ENCODE peak calls at places on chromosomes 5 and 9, in eight cellular contexts. One of them, this sample, is unnamed.

GRCh38 chr5:163773181-163773580 is 267.8 kb downstream of the MAT2B start:
- DNase-seq in Peyer's patch: no peak
- DNase-seq in right lobe of liver: no peak
- DNase-seq in tibial artery: no peak
- DNase-seq in tibial nerve: no peak
- DNase-seq in H9: no peak
- DNase-seq in left ventricle myocardium inferior: no peak
- DNase-seq in lower lobe of right lung: no peak
- DNase-seq in this sample: no peak

GRCh38 chr5:113052041-113052795 is 75.6 kb downstream of the DCP2 start:
- DNase-seq in left ventricle myocardium inferior: no peak
- DNase-seq in right lobe of liver: no peak
- DNase-seq in tibial nerve: no peak
- DNase-seq in lower lobe of right lung: no peak
- DNase-seq in tibial artery: no peak
- DNase-seq in Peyer's patch: no peak
- DNase-seq in H9: no peak
- DNase-seq in this sample: no peak

GRCh38 chr5:138491669-138492551 is 26.6 kb downstream of the EGR1 start:
- DNase-seq in left ventricle myocardium inferior: peak; percentile 92
- DNase-seq in tibial artery: peak; percentile 90
- DNase-seq in Peyer's patch: peak; percentile 79
- DNase-seq in lower lobe of right lung: peak; percentile 94
- DNase-seq in tibial nerve: peak; percentile 76
- DNase-seq in H9: peak; percentile 81
- DNase-seq in right lobe of liver: peak; percentile 96
- DNase-seq in this sample: peak; percentile 96

GRCh38 chr5:57805170-57805569 is 322.6 kb upstream of the ACTBL2 start:
- DNase-seq in H9: no peak
- DNase-seq in tibial nerve: no peak
- DNase-seq in lower lobe of right lung: no peak
- DNase-seq in right lobe of liver: no peak
- DNase-seq in Peyer's patch: no peak
- DNase-seq in left ventricle myocardium inferior: no peak
- DNase-seq in tibial artery: no peak
- DNase-seq in this sample: no peak

GRCh38 chr9:23674016-23674585 is 151.9 kb downstream of the ELAVL2 start:
- DNase-seq in Peyer's patch: no peak
- DNase-seq in lower lobe of right lung: no peak
- DNase-seq in H9: no peak
- DNase-seq in left ventricle myocardium inferior: no peak
- DNase-seq in tibial artery: no peak
- DNase-seq in tibial nerve: no peak
- DNase-seq in right lobe of liver: no peak
- DNase-seq in this sample: no peak

GRCh38 chr5:33827885-33828284 is 63.9 kb downstream of the ADAMTS12 start:
- DNase-seq in right lobe of liver: no peak
- DNase-seq in left ventricle myocardium inferior: no peak
- DNase-seq in tibial artery: no peak
- DNase-seq in Peyer's patch: no peak
- DNase-seq in lower lobe of right lung: no peak
- DNase-seq in H9: no peak
- DNase-seq in tibial nerve: no peak
- DNase-seq in this sample: no peak

GRCh38 chr5:3220638-3221288 is 374.9 kb upstream of the IRX1 start:
- DNase-seq in tibial nerve: no peak
- DNase-seq in Peyer's patch: no peak
- DNase-seq in lower lobe of right lung: no peak
- DNase-seq in tibial artery: no peak
- DNase-seq in left ventricle myocardium inferior: no peak
- DNase-seq in right lobe of liver: no peak
- DNase-seq in H9: no peak
- DNase-seq in this sample: no peak

GRCh38 chr5:144465441-144465840 is 294.8 kb downstream of the KCTD16 start:
- DNase-seq in left ventricle myocardium inferior: no peak
- DNase-seq in lower lobe of right lung: no peak
- DNase-seq in tibial nerve: no peak
- DNase-seq in tibial artery: no peak
- DNase-seq in H9: no peak
- DNase-seq in right lobe of liver: no peak
- DNase-seq in Peyer's patch: no peak
- DNase-seq in this sample: no peak

GRCh38 chr9:113572076-113572861 is 108.7 kb downstream of the RGS3 start:
- DNase-seq in tibial artery: peak; percentile 11
- DNase-seq in tibial nerve: no peak
- DNase-seq in Peyer's patch: no peak
- DNase-seq in lower lobe of right lung: peak; percentile 15
- DNase-seq in left ventricle myocardium inferior: peak; percentile 11
- DNase-seq in right lobe of liver: peak; percentile 30
- DNase-seq in H9: no peak
- DNase-seq in this sample: peak; percentile 51

GRCh38 chr9:35103660-35104191 is 795 bp upstream of the STOML2 start:
- DNase-seq in left ventricle myocardium inferior: no peak
- DNase-seq in H9: no peak
- DNase-seq in tibial artery: no peak
- DNase-seq in right lobe of liver: no peak
- DNase-seq in Peyer's patch: no peak
- DNase-seq in tibial nerve: no peak
- DNase-seq in lower lobe of right lung: no peak
- DNase-seq in this sample: peak; percentile 9

GRCh38 chr9:21996438-21996837 is 1.8 kb downstream of the CDKN2B-AS1 start:
- DNase-seq in lower lobe of right lung: no peak
- DNase-seq in H9: peak; percentile 71
- DNase-seq in Peyer's patch: no peak
- DNase-seq in left ventricle myocardium inferior: no peak
- DNase-seq in right lobe of liver: no peak
- DNase-seq in tibial artery: no peak
- DNase-seq in tibial nerve: no peak
- DNase-seq in this sample: no peak

GRCh38 chr9:133835273-133835901 is 97.2 kb upstream of the SARDH start:
- DNase-seq in H9: no peak
- DNase-seq in right lobe of liver: no peak
- DNase-seq in tibial artery: no peak
- DNase-seq in tibial nerve: no peak
- DNase-seq in lower lobe of right lung: no peak
- DNase-seq in left ventricle myocardium inferior: no peak
- DNase-seq in Peyer's patch: no peak
- DNase-seq in this sample: no peak

GRCh38 chr5:137491121-137491520 is 8.0 kb downstream of the SPOCK1 start:
- DNase-seq in lower lobe of right lung: no peak
- DNase-seq in right lobe of liver: no peak
- DNase-seq in tibial nerve: no peak
- DNase-seq in tibial artery: no peak
- DNase-seq in left ventricle myocardium inferior: no peak
- DNase-seq in H9: no peak
- DNase-seq in Peyer's patch: no peak
- DNase-seq in this sample: no peak

GRCh38 chr9:114207034-114207815 is 51.9 kb downstream of the COL27A1 start:
- DNase-seq in tibial artery: peak; percentile 40
- DNase-seq in H9: no peak
- DNase-seq in tibial nerve: no peak
- DNase-seq in Peyer's patch: no peak
- DNase-seq in left ventricle myocardium inferior: peak; percentile 76
- DNase-seq in lower lobe of right lung: peak; percentile 40
- DNase-seq in right lobe of liver: no peak
- DNase-seq in this sample: no peak

GRCh38 chr5:61840354-61840753 is 465.7 kb upstream of the KIF2A start:
- DNase-seq in tibial artery: no peak
- DNase-seq in Peyer's patch: no peak
- DNase-seq in right lobe of liver: no peak
- DNase-seq in tibial nerve: no peak
- DNase-seq in lower lobe of right lung: no peak
- DNase-seq in H9: no peak
- DNase-seq in left ventricle myocardium inferior: no peak
- DNase-seq in this sample: no peak

DNA sequence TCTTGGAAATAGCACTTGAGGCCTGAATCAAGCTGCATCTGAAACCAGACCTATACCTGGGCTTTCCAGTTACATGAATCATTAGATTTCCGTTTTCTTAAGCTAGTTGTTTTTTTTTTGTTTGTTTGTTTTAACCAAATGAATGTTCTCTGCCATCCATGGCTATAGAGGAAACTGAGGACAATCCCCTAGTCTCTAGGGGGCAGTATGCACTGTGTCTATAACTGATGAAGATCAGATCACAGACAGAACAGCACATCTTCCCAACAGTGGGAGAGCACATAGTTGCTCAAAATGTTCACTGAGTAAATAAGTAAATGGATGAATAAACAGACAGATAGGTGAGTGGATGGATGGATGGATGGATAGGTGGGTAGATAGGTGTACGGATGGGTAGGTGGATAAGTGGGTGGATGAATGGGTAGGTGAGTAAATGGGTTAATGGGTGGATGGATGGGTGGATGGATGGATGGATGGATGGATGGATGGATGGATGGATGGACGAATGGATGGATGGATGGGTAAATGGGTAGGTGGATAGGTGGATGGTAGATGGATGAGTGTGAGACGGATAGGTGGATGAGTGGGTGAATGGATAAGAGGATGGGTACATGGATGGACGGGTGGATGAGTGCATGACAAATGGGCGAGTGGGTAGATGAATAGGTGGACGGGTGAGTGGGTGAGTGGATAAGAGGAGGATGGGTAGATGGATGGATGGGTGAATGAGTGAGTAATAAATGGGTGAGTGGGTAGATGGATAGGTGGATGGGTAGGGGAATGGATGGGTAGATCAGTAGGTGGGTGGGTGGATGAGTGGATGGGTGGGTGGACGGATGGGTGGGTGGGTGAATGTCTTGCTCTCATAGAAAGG is 179.1 kb downstream of the FGF18 start:
- DNase-seq in Peyer's patch: no peak
- DNase-seq in left ventricle myocardium inferior: no peak
- DNase-seq in tibial artery: no peak
- DNase-seq in H9: peak; percentile 5
- DNase-seq in lower lobe of right lung: no peak
- DNase-seq in right lobe of liver: no peak
- DNase-seq in tibial nerve: no peak
- DNase-seq in this sample: no peak
- TF ChIP-seq CTCF in Peyer's patch: no peak
- TF ChIP-seq CTCF in left ventricle myocardium inferior: no peak
- TF ChIP-seq CTCF in tibial artery: no peak
- TF ChIP-seq CTCF in H9: peak; percentile 58
- TF ChIP-seq CTCF in lower lobe of right lung: no peak
- TF ChIP-seq CTCF in right lobe of liver: no peak
- TF ChIP-seq CTCF in tibial nerve: no peak
- TF ChIP-seq CTCF in this sample: peak; percentile 11

GRCh38 chr9:18668944-18669343 is 195.0 kb downstream of the ADAMTSL1 start:
- DNase-seq in right lobe of liver: peak; percentile 59
- DNase-seq in tibial nerve: no peak
- DNase-seq in lower lobe of right lung: no peak
- DNase-seq in tibial artery: no peak
- DNase-seq in H9: peak; percentile 56
- DNase-seq in Peyer's patch: no peak
- DNase-seq in left ventricle myocardium inferior: no peak
- DNase-seq in this sample: no peak

GRCh38 chr9:18675973-18676372 is 202.0 kb downstream of the ADAMTSL1 start:
- DNase-seq in left ventricle myocardium inferior: no peak
- DNase-seq in right lobe of liver: no peak
- DNase-seq in Peyer's patch: no peak
- DNase-seq in lower lobe of right lung: no peak
- DNase-seq in H9: no peak
- DNase-seq in tibial artery: no peak
- DNase-seq in tibial nerve: no peak
- DNase-seq in this sample: no peak

GRCh38 chr9:18673179-18673578 is 199.2 kb downstream of the ADAMTSL1 start:
- DNase-seq in tibial artery: no peak
- DNase-seq in H9: no peak
- DNase-seq in tibial nerve: no peak
- DNase-seq in Peyer's patch: no peak
- DNase-seq in left ventricle myocardium inferior: no peak
- DNase-seq in right lobe of liver: no peak
- DNase-seq in lower lobe of right lung: no peak
- DNase-seq in this sample: no peak

GRCh38 chr9:18675345-18675744 is 201.4 kb downstream of the ADAMTSL1 start:
- DNase-seq in tibial artery: no peak
- DNase-seq in tibial nerve: no peak
- DNase-seq in Peyer's patch: no peak
- DNase-seq in lower lobe of right lung: no peak
- DNase-seq in right lobe of liver: no peak
- DNase-seq in H9: no peak
- DNase-seq in left ventricle myocardium inferior: no peak
- DNase-seq in this sample: no peak

GRCh38 chr9:18672706-18673105 is 198.8 kb downstream of the ADAMTSL1 start:
- DNase-seq in tibial artery: no peak
- DNase-seq in Peyer's patch: no peak
- DNase-seq in lower lobe of right lung: no peak
- DNase-seq in tibial nerve: no peak
- DNase-seq in right lobe of liver: no peak
- DNase-seq in left ventricle myocardium inferior: no peak
- DNase-seq in H9: no peak
- DNase-seq in this sample: no peak
- H3K4me1 ChIP-seq in tibial artery: peaks cover 12% of the 10 kb centered on the region
- H3K4me1 ChIP-seq in Peyer's patch: no peaks in the 10 kb centered on the region
- H3K4me1 ChIP-seq in lower lobe of right lung: no peaks in the 10 kb centered on the region
- H3K4me1 ChIP-seq in tibial nerve: peaks cover 19% of the 10 kb centered on the region
- H3K4me1 ChIP-seq in right lobe of liver: peaks cover 14% of the 10 kb centered on the region
- H3K4me1 ChIP-seq in left ventricle myocardium inferior: peaks cover 13% of the 10 kb centered on the region
- H3K4me1 ChIP-seq in H9: peaks cover 2% of the 10 kb centered on the region
- H3K4me1 ChIP-seq in this sample: no peaks in the 10 kb centered on the region

DNA sequence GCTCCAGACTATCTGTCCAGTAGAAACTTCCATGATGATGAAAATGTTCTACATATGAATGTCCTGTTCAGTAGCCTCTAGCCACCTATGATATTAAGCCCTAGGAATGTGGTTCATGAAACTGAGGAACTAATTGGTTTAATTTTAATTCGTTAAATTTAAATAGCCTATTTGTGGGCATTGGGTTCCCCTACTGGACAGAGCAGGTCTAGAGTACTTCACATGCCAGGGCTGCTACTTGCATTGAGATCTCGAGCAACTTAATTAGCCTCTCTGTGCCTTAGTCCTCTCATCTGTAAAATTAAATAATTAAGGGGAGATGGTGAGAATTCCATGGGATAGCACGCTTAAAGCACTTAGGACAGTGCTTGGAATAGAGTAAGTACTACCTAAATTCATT is 160.0 kb downstream of the PAPPA start:
- DNase-seq in left ventricle myocardium inferior: no peak
- DNase-seq in lower lobe of right lung: no peak
- DNase-seq in H9: no peak
- DNase-seq in tibial nerve: no peak
- DNase-seq in right lobe of liver: no peak
- DNase-seq in Peyer's patch: no peak
- DNase-seq in tibial artery: no peak
- DNase-seq in this sample: no peak
- TF ChIP-seq CTCF in left ventricle myocardium inferior: no peak
- TF ChIP-seq CTCF in lower lobe of right lung: no peak
- TF ChIP-seq CTCF in H9: peak; percentile 46
- TF ChIP-seq CTCF in tibial nerve: no peak
- TF ChIP-seq CTCF in right lobe of liver: no peak
- TF ChIP-seq CTCF in Peyer's patch: no peak
- TF ChIP-seq CTCF in tibial artery: no peak
- TF ChIP-seq CTCF in this sample: no peak

DNA sequence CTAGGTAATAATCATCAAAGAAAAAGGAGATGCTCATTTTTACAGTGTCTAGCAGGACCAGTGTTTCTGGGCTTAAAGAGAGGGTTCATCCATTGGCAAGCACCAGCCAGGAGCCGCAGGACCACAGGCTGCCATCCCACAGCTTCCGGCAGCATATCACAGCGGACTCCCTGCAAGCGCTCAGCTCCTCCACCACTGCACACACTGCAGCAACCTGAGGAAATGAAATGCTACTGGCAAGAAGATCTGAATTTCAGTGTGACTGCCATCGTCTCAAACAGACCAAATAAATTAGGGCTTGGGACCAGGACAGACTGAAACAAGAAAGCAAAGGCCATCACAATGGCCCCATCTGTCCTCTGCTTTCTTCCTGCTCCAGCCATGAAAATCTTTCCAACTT is 114.2 kb downstream of the TTC39B start:
- DNase-seq in tibial nerve: no peak
- DNase-seq in Peyer's patch: no peak
- DNase-seq in right lobe of liver: no peak
- DNase-seq in tibial artery: no peak
- DNase-seq in lower lobe of right lung: no peak
- DNase-seq in left ventricle myocardium inferior: no peak
- DNase-seq in H9: no peak
- DNase-seq in this sample: no peak
- H3K4me1 ChIP-seq in tibial nerve: no peaks in the 10 kb centered on the region
- H3K4me1 ChIP-seq in Peyer's patch: no peaks in the 10 kb centered on the region
- H3K4me1 ChIP-seq in right lobe of liver: no peaks in the 10 kb centered on the region
- H3K4me1 ChIP-seq in tibial artery: no peaks in the 10 kb centered on the region
- H3K4me1 ChIP-seq in lower lobe of right lung: no peaks in the 10 kb centered on the region
- H3K4me1 ChIP-seq in left ventricle myocardium inferior: peaks cover under 1% of the 10 kb centered on the region
- H3K4me1 ChIP-seq in H9: no peaks in the 10 kb centered on the region
- H3K4me1 ChIP-seq in this sample: no peaks in the 10 kb centered on the region